ENCODE peak calls at places on chromosomes 12 and 14, in eight cellular contexts. X is A549; G is NCI-H2081; F is CD8-positive, alpha-beta T cell; P is D721Med; J is bronchial epithelial cell; Q is fibroblast of lung; C is effector CD4-positive, alpha-beta T cell. B is an unnamed sample.

GRCh38 chr12:110585231-110585799 is 2.2 kb upstream of the PPTC7 start:
- DNase-seq in X (no peak), F (no peak), J (peak), P (no peak), C (peak), G (no peak), Q (peak), B (peak)

GRCh38 chr12:81888961-81889360 is 129.8 kb upstream of the PPFIA2 start:
- DNase-seq in F (no peak), J (no peak), X (no peak), P (peak), C (no peak), Q (no peak), G (no peak), B (no peak)

GRCh38 chr12:45729233-45730115 is at the start of gene ARID2:
- DNase-seq in X (no peak), P (no peak), F (peak), J (peak), C (peak), Q (peak), G (peak), B (peak)

GRCh38 chr12:9736931-9737705 is 4.2 kb upstream of the CLECL1 start:
- DNase-seq in Q (no peak), X (no peak), F (no peak), J (no peak), C (no peak), P (no peak), G (no peak), B (no peak)

GRCh38 chr12:132014092-132014914 is 64.6 kb downstream of the EP400 start:
- DNase-seq in J (no peak), F (no peak), X (no peak), C (no peak), G (no peak), P (no peak), Q (peak), B (peak)

GRCh38 chr12:122081108-122081696 is 2.6 kb downstream of the MLXIP start:
- DNase-seq in F (no peak), J (peak), Q (peak), X (no peak), C (no peak), P (no peak), G (no peak), B (no peak)

GRCh38 chr14:104370256-104370870 is 209.2 kb upstream of the C14orf180 start:
- DNase-seq in Q (no peak), P (no peak), G (peak), C (no peak), J (no peak), X (peak), F (no peak), B (no peak)

GRCh38 chr12:43551971-43552559 is at the start of gene ADAMTS20:
- DNase-seq in J (no peak), P (peak), X (no peak), F (no peak), G (no peak), C (no peak), Q (peak), B (no peak)

GRCh38 chr14:31419179-31420012 is 954 bp downstream of the HEATR5A start:
- DNase-seq in G (peak), F (no peak), Q (peak), J (peak), P (no peak), X (no peak), C (no peak), B (peak)

GRCh38 chr12:124917135-124917840 is 2.8 kb upstream of the UBC start:
- DNase-seq in Q (peak), P (no peak), C (peak), J (peak), X (peak), G (no peak), F (peak), B (peak)

GRCh38 chr14:36524874-36525745 is 5.1 kb upstream of the NKX2-1 start:
- DNase-seq in X (peak), G (peak), C (no peak), Q (no peak), F (no peak), P (no peak), J (no peak), B (no peak)

GRCh38 chr12:76236640-76237039 is 111.6 kb downstream of the BBS10 start:
- DNase-seq in G (no peak), F (no peak), X (peak), P (no peak), C (no peak), Q (peak), J (peak), B (peak)

GRCh38 chr12:57094194-57095160 is 5.6 kb downstream of the NAB2 start:
- DNase-seq in F (no peak), G (no peak), X (no peak), C (no peak), J (no peak), P (no peak), Q (no peak), B (no peak)

GRCh38 chr14:57375156-57375555 is 15.2 kb upstream of the NAA30 start:
- DNase-seq in P (no peak), X (no peak), J (no peak), Q (no peak), C (no peak), F (no peak), G (no peak), B (no peak)

GRCh38 chr12:71710276-71711125 is 24.6 kb downstream of the TMEM19 start:
- DNase-seq in C (no peak), X (peak), J (peak), F (no peak), P (no peak), G (no peak), Q (peak), B (peak)

GRCh38 chr14:89344871-89345270 is 72.2 kb downstream of the FOXN3 start:
- DNase-seq in F (no peak), P (no peak), X (no peak), J (no peak), Q (no peak), G (no peak), C (no peak), B (no peak)

GRCh38 chr12:12503384-12504078 is 59.1 kb downstream of the DUSP16 start:
- DNase-seq in C (no peak), F (no peak), Q (no peak), G (no peak), J (no peak), P (no peak), X (no peak), B (no peak)

GRCh38 chr12:59040651-59041050 is 120.3 kb upstream of the LRIG3 start:
- DNase-seq in Q (peak), G (no peak), X (no peak), J (peak), C (no peak), F (no peak), P (no peak), B (peak)

GRCh38 chr14:58104808-58105207 is 47.2 kb downstream of the ARMH4 start:
- DNase-seq in J (peak), G (no peak), P (no peak), C (no peak), X (no peak), Q (peak), F (no peak), B (peak)

GRCh38 chr12:94969424-94969823 is 34.1 kb downstream of the NDUFA12 start:
- DNase-seq in J (no peak), G (no peak), Q (no peak), F (no peak), C (no peak), X (no peak), P (no peak), B (no peak)

GRCh38 chr14:28635387-28635786 is 131.2 kb upstream of the FOXG1 start:
- DNase-seq in P (no peak), Q (peak), X (no peak), G (peak), C (no peak), F (no peak), J (peak), B (peak)

GRCh38 chr12:107393043-107393725 is 292.4 kb upstream of the PWP1 start:
- DNase-seq in X (no peak), G (no peak), J (peak), F (peak), C (no peak), Q (peak), P (no peak), B (no peak)

GRCh38 chr12:132597333-132598283 is 12.8 kb downstream of the LRCOL1 start:
- DNase-seq in J (no peak), C (peak), Q (peak), F (peak), G (peak), X (no peak), P (no peak), B (peak)

GRCh38 chr12:10136637-10137205 is 6.7 kb upstream of the CLEC7A start:
- DNase-seq in F (no peak), Q (no peak), P (no peak), G (no peak), J (no peak), X (no peak), C (no peak), B (no peak)

GRCh38 chr12:57323402-57323801 is 72.4 kb upstream of the STAC3 start:
- DNase-seq in Q (peak), J (no peak), X (no peak), G (no peak), C (no peak), F (no peak), P (no peak), B (no peak)

GRCh38 chr14:101113835-101114725 is 210.6 kb upstream of the RTL1 start:
- DNase-seq in X (no peak), F (no peak), P (no peak), G (no peak), C (no peak), Q (no peak), J (no peak), B (no peak)

GRCh38 chr12:2922329-2922728 is 31.6 kb downstream of the TULP3 start:
- DNase-seq in Q (peak), G (no peak), X (no peak), F (no peak), J (no peak), P (no peak), C (no peak), B (no peak)

GRCh38 chr12:123119808-123120207 is 31.1 kb downstream of the PITPNM2 start:
- DNase-seq in F (peak), C (peak), G (no peak), J (no peak), X (no peak), P (no peak), Q (no peak), B (peak)

GRCh38 chr14:69316449-69317391 is 56.8 kb downstream of the GALNT16 start:
- DNase-seq in G (no peak), Q (peak), P (no peak), F (no peak), C (no peak), J (peak), X (peak), B (peak)

GRCh38 chr12:50090391-50090790 is 5.2 kb downstream of the SMARCD1 start:
- DNase-seq in C (no peak), P (no peak), J (no peak), F (no peak), Q (no peak), G (no peak), X (no peak), B (no peak)

GRCh38 chr14:103127356-103127755 is 4.1 kb downstream of the TNFAIP2 start:
- DNase-seq in X (no peak), P (no peak), J (no peak), Q (no peak), G (no peak), F (no peak), C (no peak), B (no peak)

GRCh38 chr12:3152892-3153291 is 75.7 kb downstream of the TSPAN9 start:
- DNase-seq in G (no peak), J (no peak), Q (no peak), C (no peak), F (peak), X (no peak), P (no peak), B (no peak)

GRCh38 chr14:106442857-106443256 is 916.5 kb downstream of the TMEM121 start:
- DNase-seq in J (no peak), G (no peak), C (peak), F (no peak), X (no peak), P (no peak), Q (no peak), B (no peak)

GRCh38 chr14:22794533-22794932 is 20.7 kb downstream of the SLC7A7 start:
- DNase-seq in X (no peak), P (no peak), C (no peak), J (no peak), G (no peak), Q (no peak), F (no peak), B (no peak)